ENCODE peak calls at places on chromosomes 3 and 15, in five cellular contexts. A, S, E, B and J are unnamed samples.

GRCh38 chr3:190192087-190192486 is 71.4 kb upstream of the P3H2 start:
- DNase-seq in S (no peak), B (no peak), E (no peak), A (no peak), J (no peak)

GRCh38 chr15:80578871-80579270 is 116.2 kb upstream of the ABHD17C start:
- DNase-seq in E (no peak), B (no peak), A (no peak), S (no peak), J (no peak)

GRCh38 chr15:89383635-89384604 is 49.3 kb upstream of the POLG start:
- DNase-seq in A (no peak), S (peak), B (peak), E (no peak), J (no peak)

GRCh38 chr15:49103002-49103401 is 52.4 kb downstream of the COPS2 start:
- DNase-seq in S (no peak), A (no peak), E (no peak), B (no peak), J (no peak)

GRCh38 chr15:52262364-52262763 is 33.2 kb downstream of the MYO5C start:
- DNase-seq in E (no peak), A (no peak), B (peak), S (no peak), J (no peak)

GRCh38 chr15:70031680-70032079 is 66.0 kb downstream of the TLE3 start:
- DNase-seq in E (no peak), B (no peak), S (no peak), A (no peak), J (no peak)

GRCh38 chr3:159443266-159443665 is 545.4 kb upstream of the IL12A start:
- DNase-seq in S (no peak), E (no peak), B (peak), A (no peak), J (no peak)

GRCh38 chr3:120823156-120823555 is 80.6 kb downstream of the GTF2E1 start:
- DNase-seq in B (no peak), A (no peak), E (no peak), S (no peak), J (no peak)